ENCODE peak calls at places on chromosomes 4 and X, in ten cellular contexts. One of them, this sample, is unnamed. For H3K9me3, the result is how much of the 10 kb centered on the place peaks cover.

GRCh38 chr4:169861592-169861991 is 103.8 kb upstream of the HPF1 start:
- ATAC-seq in HCT116: no peak
- ATAC-seq in A549: no peak
- ATAC-seq in Panc1: no peak
- ATAC-seq in left lung: no peak
- ATAC-seq in body of pancreas: peak
- ATAC-seq in thoracic aorta: no peak
- ATAC-seq in pancreas: peak
- ATAC-seq in CD4-positive, alpha-beta T cell: no peak
- ATAC-seq in upper lobe of left lung: no peak
- ATAC-seq in this sample: no peak

GRCh38 chrX:147846676-147847075 is 65.0 kb upstream of the FMR1 start:
- ATAC-seq in left lung: peak
- ATAC-seq in A549: no peak
- ATAC-seq in upper lobe of left lung: no peak
- ATAC-seq in thoracic aorta: no peak
- ATAC-seq in Panc1: no peak
- ATAC-seq in HCT116: no peak
- ATAC-seq in pancreas: no peak
- ATAC-seq in CD4-positive, alpha-beta T cell: no peak
- ATAC-seq in body of pancreas: no peak
- ATAC-seq in this sample: no peak

GRCh38 chr4:135705343-135705742 is 1503.8 kb upstream of the PABPC4L start:
- ATAC-seq in pancreas: no peak
- ATAC-seq in Panc1: no peak
- ATAC-seq in HCT116: no peak
- ATAC-seq in thoracic aorta: no peak
- ATAC-seq in A549: no peak
- ATAC-seq in CD4-positive, alpha-beta T cell: no peak
- ATAC-seq in upper lobe of left lung: no peak
- ATAC-seq in left lung: no peak
- ATAC-seq in body of pancreas: no peak
- ATAC-seq in this sample: no peak

GRCh38 chr4:146443525-146443924 is 78.2 kb downstream of the SLC10A7 start:
- ATAC-seq in body of pancreas: no peak
- ATAC-seq in A549: no peak
- ATAC-seq in left lung: no peak
- ATAC-seq in Panc1: no peak
- ATAC-seq in CD4-positive, alpha-beta T cell: no peak
- ATAC-seq in HCT116: no peak
- ATAC-seq in thoracic aorta: no peak
- ATAC-seq in upper lobe of left lung: no peak
- ATAC-seq in pancreas: no peak
- ATAC-seq in this sample: no peak

GRCh38 chr4:185479507-185479971 is 8.0 kb upstream of the CCDC110 start:
- ATAC-seq in left lung: peak
- ATAC-seq in CD4-positive, alpha-beta T cell: no peak
- ATAC-seq in HCT116: no peak
- ATAC-seq in thoracic aorta: no peak
- ATAC-seq in upper lobe of left lung: no peak
- ATAC-seq in Panc1: no peak
- ATAC-seq in pancreas: no peak
- ATAC-seq in body of pancreas: no peak
- ATAC-seq in A549: no peak
- ATAC-seq in this sample: peak

GRCh38 chr4:37463033-37463432 is 218.5 kb downstream of the NWD2 start:
- ATAC-seq in body of pancreas: no peak
- ATAC-seq in HCT116: no peak
- ATAC-seq in upper lobe of left lung: no peak
- ATAC-seq in CD4-positive, alpha-beta T cell: no peak
- ATAC-seq in pancreas: peak
- ATAC-seq in Panc1: no peak
- ATAC-seq in A549: no peak
- ATAC-seq in thoracic aorta: no peak
- ATAC-seq in left lung: no peak
- ATAC-seq in this sample: no peak

GRCh38 chr4:530017-530781 is 31.2 kb downstream of the PIGG start:
- ATAC-seq in A549: no peak
- ATAC-seq in left lung: no peak
- ATAC-seq in body of pancreas: no peak
- ATAC-seq in HCT116: no peak
- ATAC-seq in pancreas: no peak
- ATAC-seq in CD4-positive, alpha-beta T cell: no peak
- ATAC-seq in Panc1: no peak
- ATAC-seq in upper lobe of left lung: no peak
- ATAC-seq in thoracic aorta: no peak
- ATAC-seq in this sample: no peak

GRCh38 chr4:67161311-67161710 is 384.0 kb downstream of the CENPC start:
- ATAC-seq in HCT116: no peak
- ATAC-seq in pancreas: no peak
- ATAC-seq in body of pancreas: no peak
- ATAC-seq in left lung: no peak
- ATAC-seq in CD4-positive, alpha-beta T cell: no peak
- ATAC-seq in A549: no peak
- ATAC-seq in thoracic aorta: no peak
- ATAC-seq in Panc1: no peak
- ATAC-seq in upper lobe of left lung: no peak
- ATAC-seq in this sample: no peak

GRCh38 chr4:22531226-22531625 is 15.4 kb upstream of the ADGRA3 start:
- ATAC-seq in CD4-positive, alpha-beta T cell: no peak
- ATAC-seq in upper lobe of left lung: no peak
- ATAC-seq in Panc1: no peak
- ATAC-seq in thoracic aorta: no peak
- ATAC-seq in HCT116: no peak
- ATAC-seq in body of pancreas: no peak
- ATAC-seq in left lung: no peak
- ATAC-seq in pancreas: no peak
- ATAC-seq in A549: no peak
- ATAC-seq in this sample: no peak
- TF ChIP-seq CTCF in CD4-positive, alpha-beta T cell: no peak
- TF ChIP-seq CTCF in upper lobe of left lung: no peak
- TF ChIP-seq CTCF in Panc1: no peak
- TF ChIP-seq CTCF in thoracic aorta: no peak
- TF ChIP-seq CTCF in HCT116: no peak
- TF ChIP-seq CTCF in body of pancreas: no peak
- TF ChIP-seq CTCF in left lung: no peak
- TF ChIP-seq CTCF in pancreas: no peak
- TF ChIP-seq CTCF in A549: no peak
- TF ChIP-seq CTCF in this sample: no peak

GRCh38 chrX:71283409-71284143 is at the start of gene NONO:
- ATAC-seq in Panc1: peak
- ATAC-seq in CD4-positive, alpha-beta T cell: peak
- ATAC-seq in thoracic aorta: peak
- ATAC-seq in left lung: peak
- ATAC-seq in HCT116: peak
- ATAC-seq in body of pancreas: peak
- ATAC-seq in pancreas: peak
- ATAC-seq in A549: peak
- ATAC-seq in upper lobe of left lung: peak
- ATAC-seq in this sample: peak
- H3K9me3 ChIP-seq in Panc1: under half
- H3K9me3 ChIP-seq in CD4-positive, alpha-beta T cell: under half
- H3K9me3 ChIP-seq in thoracic aorta: under half
- H3K9me3 ChIP-seq in left lung: under half
- H3K9me3 ChIP-seq in HCT116: under half
- H3K9me3 ChIP-seq in body of pancreas: under half
- H3K9me3 ChIP-seq in pancreas: under half
- H3K9me3 ChIP-seq in A549: under half
- H3K9me3 ChIP-seq in upper lobe of left lung: under half
- H3K9me3 ChIP-seq in this sample: under half

DNA sequence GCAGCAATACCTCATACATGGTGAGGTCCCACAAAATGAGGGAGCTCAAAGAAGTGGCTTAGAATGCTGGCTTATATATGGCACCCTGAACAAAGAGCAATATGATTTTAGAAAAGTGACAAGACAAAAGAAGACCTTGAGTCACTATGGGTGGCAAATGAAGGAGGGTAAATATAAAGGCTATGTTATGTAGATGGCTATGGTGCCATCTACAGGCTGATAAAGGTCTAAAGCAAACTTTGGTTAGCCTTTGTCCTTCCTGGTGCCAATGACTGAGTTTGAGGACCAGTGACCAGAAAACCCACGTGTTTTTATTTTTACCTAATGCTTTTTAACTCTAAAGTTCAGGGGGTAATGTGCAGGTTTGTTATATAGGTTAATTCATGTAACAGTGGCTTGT is 151.8 kb downstream of the CCNG2 start:
- ATAC-seq in A549: peak
- ATAC-seq in upper lobe of left lung: no peak
- ATAC-seq in pancreas: peak
- ATAC-seq in thoracic aorta: no peak
- ATAC-seq in HCT116: peak
- ATAC-seq in CD4-positive, alpha-beta T cell: no peak
- ATAC-seq in body of pancreas: peak
- ATAC-seq in left lung: peak
- ATAC-seq in Panc1: peak
- ATAC-seq in this sample: no peak
- TF ChIP-seq CTCF in A549: peak
- TF ChIP-seq CTCF in upper lobe of left lung: peak
- TF ChIP-seq CTCF in pancreas: no peak
- TF ChIP-seq CTCF in thoracic aorta: no peak
- TF ChIP-seq CTCF in HCT116: peak
- TF ChIP-seq CTCF in CD4-positive, alpha-beta T cell: no peak
- TF ChIP-seq CTCF in body of pancreas: peak
- TF ChIP-seq CTCF in left lung: peak
- TF ChIP-seq CTCF in Panc1: peak
- TF ChIP-seq CTCF in this sample: no peak

GRCh38 chr4:99471896-99472295 is 36.8 kb upstream of the ADH7 start:
- ATAC-seq in pancreas: no peak
- ATAC-seq in upper lobe of left lung: no peak
- ATAC-seq in thoracic aorta: no peak
- ATAC-seq in A549: no peak
- ATAC-seq in HCT116: no peak
- ATAC-seq in CD4-positive, alpha-beta T cell: no peak
- ATAC-seq in body of pancreas: no peak
- ATAC-seq in Panc1: no peak
- ATAC-seq in left lung: no peak
- ATAC-seq in this sample: no peak
- H3K9me3 ChIP-seq in pancreas: under half
- H3K9me3 ChIP-seq in upper lobe of left lung: under half
- H3K9me3 ChIP-seq in thoracic aorta: under half
- H3K9me3 ChIP-seq in A549: under half
- H3K9me3 ChIP-seq in HCT116: under half
- H3K9me3 ChIP-seq in CD4-positive, alpha-beta T cell: under half
- H3K9me3 ChIP-seq in body of pancreas: under half
- H3K9me3 ChIP-seq in Panc1: under half
- H3K9me3 ChIP-seq in left lung: under half
- H3K9me3 ChIP-seq in this sample: under half

GRCh38 chr4:8856835-8857590 is 14.6 kb downstream of the HMX1 start:
- ATAC-seq in Panc1: no peak
- ATAC-seq in upper lobe of left lung: no peak
- ATAC-seq in body of pancreas: no peak
- ATAC-seq in A549: no peak
- ATAC-seq in pancreas: no peak
- ATAC-seq in thoracic aorta: no peak
- ATAC-seq in HCT116: no peak
- ATAC-seq in left lung: no peak
- ATAC-seq in CD4-positive, alpha-beta T cell: no peak
- ATAC-seq in this sample: no peak

GRCh38 chr4:8857682-8858187 is 13.9 kb downstream of the HMX1 start:
- ATAC-seq in CD4-positive, alpha-beta T cell: no peak
- ATAC-seq in A549: no peak
- ATAC-seq in upper lobe of left lung: no peak
- ATAC-seq in HCT116: no peak
- ATAC-seq in left lung: no peak
- ATAC-seq in thoracic aorta: no peak
- ATAC-seq in Panc1: no peak
- ATAC-seq in pancreas: no peak
- ATAC-seq in body of pancreas: no peak
- ATAC-seq in this sample: no peak

GRCh38 chr4:8854016-8854415 is 17.6 kb downstream of the HMX1 start:
- ATAC-seq in left lung: no peak
- ATAC-seq in pancreas: no peak
- ATAC-seq in HCT116: no peak
- ATAC-seq in body of pancreas: no peak
- ATAC-seq in CD4-positive, alpha-beta T cell: no peak
- ATAC-seq in Panc1: no peak
- ATAC-seq in A549: no peak
- ATAC-seq in upper lobe of left lung: no peak
- ATAC-seq in thoracic aorta: no peak
- ATAC-seq in this sample: no peak

GRCh38 chr4:8854866-8855265 is 16.8 kb downstream of the HMX1 start:
- ATAC-seq in pancreas: no peak
- ATAC-seq in A549: peak
- ATAC-seq in upper lobe of left lung: peak
- ATAC-seq in CD4-positive, alpha-beta T cell: no peak
- ATAC-seq in thoracic aorta: no peak
- ATAC-seq in Panc1: no peak
- ATAC-seq in left lung: peak
- ATAC-seq in body of pancreas: no peak
- ATAC-seq in HCT116: no peak
- ATAC-seq in this sample: no peak

GRCh38 chr4:8855781-8856245 is 15.8 kb downstream of the HMX1 start:
- ATAC-seq in body of pancreas: no peak
- ATAC-seq in thoracic aorta: no peak
- ATAC-seq in Panc1: peak
- ATAC-seq in upper lobe of left lung: no peak
- ATAC-seq in HCT116: no peak
- ATAC-seq in A549: peak
- ATAC-seq in left lung: no peak
- ATAC-seq in pancreas: no peak
- ATAC-seq in CD4-positive, alpha-beta T cell: no peak
- ATAC-seq in this sample: no peak
- TF ChIP-seq CTCF in body of pancreas: no peak
- TF ChIP-seq CTCF in thoracic aorta: no peak
- TF ChIP-seq CTCF in Panc1: no peak
- TF ChIP-seq CTCF in upper lobe of left lung: no peak
- TF ChIP-seq CTCF in HCT116: peak
- TF ChIP-seq CTCF in A549: no peak
- TF ChIP-seq CTCF in left lung: no peak
- TF ChIP-seq CTCF in pancreas: no peak
- TF ChIP-seq CTCF in CD4-positive, alpha-beta T cell: no peak
- TF ChIP-seq CTCF in this sample: no peak

This sample was measured in gastroesophageal sphincter.